ENCODE peak calls at places on chromosome 7, in ten cellular contexts. R, A, J, W, D, O, U, E, B and I are unnamed samples.

GRCh38 chr7:82566752-82567151 is 123.2 kb upstream of the CACNA2D1 start:
- DNase-seq in R (no peak), A (peak), J (no peak), W (no peak), D (no peak), O (no peak), U (no peak), E (no peak), B (no peak), I (no peak)

GRCh38 chr7:14835399-14835798 is 67.2 kb downstream of the DGKB start:
- DNase-seq in R (no peak), A (no peak), J (no peak), W (no peak), D (no peak), O (no peak), U (peak), E (no peak), B (no peak), I (no peak)

GRCh38 chr7:30166155-30166840 is 31.5 kb downstream of the MTURN start:
- DNase-seq in R (no peak), A (no peak), J (no peak), W (no peak), D (peak), O (no peak), U (no peak), E (peak), B (no peak), I (no peak)

GRCh38 chr7:132422502-132423101 is 153.7 kb downstream of the PLXNA4 start:
- DNase-seq in R (no peak), A (peak), J (no peak), W (peak), D (no peak), O (no peak), U (no peak), E (peak), B (no peak), I (peak)

GRCh38 chr7:43522406-43523156 is 60.3 kb upstream of the STK17A start:
- DNase-seq in R (peak), A (peak), J (no peak), W (peak), D (no peak), O (no peak), U (no peak), E (no peak), B (no peak), I (no peak)

GRCh38 chr7:74256446-74257408 is 2.5 kb upstream of the RFC2 start:
- DNase-seq in R (peak), A (no peak), J (no peak), W (peak), D (no peak), O (no peak), U (no peak), E (no peak), B (no peak), I (peak)

GRCh38 chr7:30335763-30336487 is 51.5 kb downstream of the ZNRF2 start:
- DNase-seq in R (no peak), A (no peak), J (no peak), W (no peak), D (no peak), O (no peak), U (no peak), E (no peak), B (no peak), I (peak)

GRCh38 chr7:113161050-113161449 is 42.7 kb upstream of the SMIM30 start:
- DNase-seq in R (no peak), A (no peak), J (no peak), W (no peak), D (no peak), O (no peak), U (no peak), E (no peak), B (no peak), I (no peak)

GRCh38 chr7:155184923-155185322 is 112.8 kb upstream of the INSIG1 start:
- DNase-seq in R (no peak), A (no peak), J (no peak), W (no peak), D (no peak), O (peak), U (no peak), E (no peak), B (no peak), I (no peak)

GRCh38 chr7:107045195-107045960 is 873 bp downstream of the PRKAR2B start:
- DNase-seq in R (no peak), A (no peak), J (no peak), W (no peak), D (no peak), O (peak), U (peak), E (no peak), B (no peak), I (no peak)

GRCh38 chr7:92179393-92179924 is 517 bp upstream of the LRRD1 start:
- DNase-seq in R (no peak), A (no peak), J (no peak), W (no peak), D (no peak), O (peak), U (no peak), E (no peak), B (no peak), I (peak)

GRCh38 chr7:35253680-35254495 is at the start of gene TBX20:
- DNase-seq in R (no peak), A (peak), J (no peak), W (peak), D (no peak), O (peak), U (peak), E (peak), B (peak), I (peak)

GRCh38 chr7:121605297-121605640 is 209.2 kb upstream of the FAM3C start:
- DNase-seq in R (no peak), A (no peak), J (peak), W (peak), D (no peak), O (no peak), U (peak), E (peak), B (no peak), I (peak)

GRCh38 chr7:82250598-82250997 is 193.0 kb downstream of the CACNA2D1 start:
- DNase-seq in R (no peak), A (no peak), J (no peak), W (no peak), D (no peak), O (no peak), U (no peak), E (no peak), B (no peak), I (no peak)

GRCh38 chr7:96016056-96016455 is 243.7 kb downstream of the DYNC1I1 start:
- DNase-seq in R (no peak), A (no peak), J (no peak), W (no peak), D (no peak), O (no peak), U (no peak), E (no peak), B (no peak), I (no peak)

GRCh38 chr7:101164071-101164840 is 1.1 kb downstream of the VGF start:
- DNase-seq in R (no peak), A (peak), J (no peak), W (peak), D (no peak), O (peak), U (peak), E (peak), B (no peak), I (peak)

GRCh38 chr7:13886356-13886755 is 103.1 kb downstream of the ETV1 start:
- DNase-seq in R (no peak), A (no peak), J (no peak), W (no peak), D (no peak), O (no peak), U (no peak), E (no peak), B (no peak), I (no peak)

GRCh38 chr7:6658618-6659345 is 21.7 kb downstream of the ZNF316 start:
- DNase-seq in R (no peak), A (no peak), J (no peak), W (no peak), D (no peak), O (peak), U (no peak), E (no peak), B (no peak), I (peak)

GRCh38 chr7:128100225-128100948 is 69.2 kb upstream of the LRRC4 start:
- DNase-seq in R (no peak), A (no peak), J (no peak), W (no peak), D (no peak), O (no peak), U (no peak), E (no peak), B (no peak), I (no peak)

GRCh38 chr7:71775648-71776047 is 636.5 kb downstream of the CALN1 start:
- DNase-seq in R (no peak), A (peak), J (no peak), W (no peak), D (no peak), O (no peak), U (no peak), E (no peak), B (no peak), I (no peak)

GRCh38 chr7:80542398-80542797 is 30.5 kb upstream of the GNAT3 start:
- DNase-seq in R (peak), A (no peak), J (no peak), W (peak), D (no peak), O (no peak), U (no peak), E (no peak), B (peak), I (peak)

GRCh38 chr7:155230169-155230593 is 67.5 kb upstream of the INSIG1 start:
- DNase-seq in R (peak), A (peak), J (peak), W (peak), D (peak), O (peak), U (no peak), E (peak), B (peak), I (peak)

GRCh38 chr7:139774376-139774775 is 3.4 kb downstream of the HIPK2 start:
- DNase-seq in R (peak), A (no peak), J (no peak), W (peak), D (no peak), O (no peak), U (no peak), E (no peak), B (no peak), I (peak)

GRCh38 chr7:76358053-76358477 is 726 bp downstream of the YWHAG start:
- DNase-seq in R (no peak), A (peak), J (no peak), W (peak), D (peak), O (peak), U (no peak), E (peak), B (no peak), I (peak)

GRCh38 chr7:134818568-134819345 is 39.3 kb downstream of the CALD1 start:
- DNase-seq in R (no peak), A (no peak), J (no peak), W (peak), D (no peak), O (no peak), U (no peak), E (no peak), B (no peak), I (no peak)

GRCh38 chr7:156163747-156164146 is 351.5 kb upstream of the SHH start:
- DNase-seq in R (no peak), A (no peak), J (no peak), W (no peak), D (no peak), O (peak), U (no peak), E (no peak), B (no peak), I (no peak)

GRCh38 chr7:30815016-30815854 is 44.0 kb downstream of the MINDY4 start:
- DNase-seq in R (no peak), A (peak), J (no peak), W (peak), D (no peak), O (no peak), U (no peak), E (no peak), B (no peak), I (no peak)

GRCh38 chr7:8325067-8325466 is 63.1 kb upstream of the ICA1 start:
- DNase-seq in R (no peak), A (no peak), J (no peak), W (no peak), D (no peak), O (no peak), U (no peak), E (no peak), B (no peak), I (no peak)

GRCh38 chr7:22900784-22901183 is 78.1 kb upstream of the TOMM7 start:
- DNase-seq in R (no peak), A (no peak), J (no peak), W (no peak), D (no peak), O (no peak), U (no peak), E (no peak), B (no peak), I (no peak)

GRCh38 chr7:27032843-27033242 is 63.0 kb downstream of the HOXA1 start:
- DNase-seq in R (no peak), A (no peak), J (no peak), W (peak), D (no peak), O (no peak), U (peak), E (no peak), B (no peak), I (peak)

GRCh38 chr7:135160098-135160857 is 10.2 kb downstream of the CYREN start:
- DNase-seq in R (no peak), A (no peak), J (no peak), W (peak), D (no peak), O (no peak), U (no peak), E (no peak), B (no peak), I (peak)

GRCh38 chr7:82410461-82410860 is 33.1 kb downstream of the CACNA2D1 start:
- DNase-seq in R (no peak), A (no peak), J (no peak), W (no peak), D (peak), O (no peak), U (peak), E (no peak), B (no peak), I (no peak)

GRCh38 chr7:114783413-114783812 is 138.5 kb upstream of the MDFIC start:
- DNase-seq in R (no peak), A (no peak), J (no peak), W (no peak), D (no peak), O (no peak), U (no peak), E (no peak), B (no peak), I (no peak)

GRCh38 chr7:38257350-38257677 is 16.1 kb downstream of the TARP start:
- DNase-seq in R (no peak), A (no peak), J (no peak), W (no peak), D (no peak), O (no peak), U (no peak), E (no peak), B (no peak), I (no peak)

GRCh38 chr7:102991540-102992214 is 78.9 kb downstream of the LRRC17 start:
- DNase-seq in R (peak), A (peak), J (peak), W (peak), D (peak), O (no peak), U (no peak), E (peak), B (peak), I (peak)

GRCh38 chr7:1889556-1890181 is 219.6 kb downstream of the ELFN1 start:
- DNase-seq in R (no peak), A (peak), J (no peak), W (peak), D (no peak), O (no peak), U (no peak), E (no peak), B (no peak), I (peak)

GRCh38 chr7:104007614-104008013 is 18.2 kb upstream of the RELN start:
- DNase-seq in R (no peak), A (no peak), J (no peak), W (no peak), D (no peak), O (no peak), U (no peak), E (no peak), B (no peak), I (no peak)

GRCh38 chr7:122301858-122302745 is 2.4 kb downstream of the FEZF1 start:
- DNase-seq in R (no peak), A (peak), J (no peak), W (no peak), D (no peak), O (peak), U (no peak), E (peak), B (no peak), I (no peak)

GRCh38 chr7:416761-417624 is 102.7 kb downstream of the PDGFA start:
- DNase-seq in R (no peak), A (no peak), J (no peak), W (no peak), D (no peak), O (peak), U (no peak), E (no peak), B (no peak), I (no peak)

GRCh38 chr7:4861673-4862072 is at the start of gene PAPOLB:
- DNase-seq in R (no peak), A (no peak), J (no peak), W (no peak), D (no peak), O (no peak), U (no peak), E (no peak), B (no peak), I (no peak)
- H3K4me3 ChIP-seq in R (peak), A (no peak), J (no peak), W (no peak), D (peak), O (peak), U (no peak), E (no peak), B (no peak), I (peak)

DNA sequence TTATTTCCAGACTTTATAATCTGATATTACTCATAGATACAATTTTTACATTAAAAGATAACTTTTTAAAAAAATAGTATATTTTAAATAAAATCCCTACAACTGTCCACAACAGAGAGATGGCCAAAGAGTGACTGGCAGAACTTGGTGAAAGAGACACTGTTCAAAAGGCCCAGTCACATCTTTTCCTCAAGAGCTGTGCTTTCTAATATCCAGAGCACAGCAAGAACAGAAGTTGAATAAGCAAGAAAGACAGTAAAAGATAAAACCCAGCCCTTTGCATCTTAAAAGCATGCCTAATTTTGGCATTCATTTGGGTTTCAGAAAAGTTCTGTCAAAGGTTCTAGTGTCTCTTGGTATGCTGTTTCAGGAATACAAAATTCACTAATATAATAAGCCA is 6.9 kb downstream of the WASL start:
- DNase-seq in R (no peak), A (no peak), J (no peak), W (no peak), D (no peak), O (no peak), U (no peak), E (no peak), B (no peak), I (no peak)
- H3K4me3 ChIP-seq in R (no peak), A (no peak), J (no peak), W (no peak), D (no peak), O (no peak), U (no peak), E (no peak), B (no peak), I (no peak)

GRCh38 chr7:138460649-138461607 is 869 bp downstream of the TRIM24 start:
- DNase-seq in R (no peak), A (peak), J (no peak), W (peak), D (peak), O (peak), U (peak), E (peak), B (peak), I (peak)

GRCh38 chr7:138460176-138460648 is at the start of gene TRIM24:
- DNase-seq in R (no peak), A (peak), J (no peak), W (no peak), D (no peak), O (no peak), U (no peak), E (no peak), B (peak), I (peak)

GRCh38 chr7:138456220-138456619 is 3.8 kb upstream of the TRIM24 start:
- DNase-seq in R (no peak), A (no peak), J (no peak), W (no peak), D (no peak), O (peak), U (no peak), E (no peak), B (no peak), I (no peak)

GRCh38 chr7:138459300-138460175 is 521 bp upstream of the TRIM24 start:
- DNase-seq in R (peak), A (no peak), J (peak), W (peak), D (peak), O (peak), U (peak), E (peak), B (peak), I (peak)

DNA sequence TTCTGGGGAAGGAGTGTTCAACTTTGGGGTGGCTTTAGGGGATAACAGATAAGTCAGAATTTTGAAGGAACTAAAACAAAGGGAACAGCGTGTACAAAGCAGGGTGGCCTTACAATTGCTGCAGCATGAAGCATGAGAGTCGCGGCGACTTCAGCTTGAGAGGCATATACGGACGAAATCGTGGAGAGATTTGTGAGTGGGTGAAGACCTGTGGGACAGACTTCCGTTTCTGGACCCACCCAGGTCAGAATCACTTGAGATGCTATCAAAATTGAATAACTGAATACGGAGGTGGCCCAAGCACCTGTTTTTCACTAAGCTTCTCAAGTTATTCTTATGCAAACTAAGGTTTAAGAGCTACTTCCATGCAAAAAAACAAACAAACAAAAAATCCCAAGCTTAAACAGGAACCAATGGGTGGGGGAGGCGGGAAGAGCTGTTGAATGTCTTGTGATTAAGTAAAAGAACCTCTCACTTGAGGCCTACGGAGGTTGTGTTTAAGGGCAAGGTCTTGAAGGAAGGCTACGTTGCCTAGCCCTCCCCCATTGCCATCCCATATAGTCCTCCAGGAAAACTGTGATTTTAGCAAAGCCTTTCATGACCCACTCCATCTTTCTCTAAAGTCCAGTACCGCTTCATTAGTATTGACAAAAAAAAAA is 1.4 kb upstream of the TRIM24 start:
- DNase-seq in R (no peak), A (no peak), J (no peak), W (no peak), D (no peak), O (peak), U (no peak), E (no peak), B (no peak), I (no peak)
- H3K4me3 ChIP-seq in R (no peak), A (no peak), J (no peak), W (peak), D (no peak), O (peak), U (peak), E (no peak), B (no peak), I (no peak)

DNA sequence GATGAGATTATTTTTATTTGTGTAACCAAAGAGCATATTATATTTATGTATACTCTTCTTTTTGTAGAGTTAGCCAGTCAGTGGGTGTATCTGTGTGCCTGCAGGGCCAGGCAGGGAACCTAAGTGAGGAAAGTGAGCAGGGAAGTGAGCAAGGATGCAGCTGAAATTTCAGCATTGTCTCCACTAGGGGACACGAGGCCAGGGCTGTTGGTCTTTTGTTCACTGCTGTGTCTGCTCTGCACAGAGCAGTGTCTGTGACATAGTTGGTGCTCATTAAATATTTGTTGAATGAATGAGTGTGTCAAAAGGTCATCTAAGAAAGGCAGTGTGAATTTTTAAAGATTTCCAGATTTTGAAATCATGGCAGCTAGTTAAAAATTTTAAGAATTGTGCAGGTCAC is 51.8 kb downstream of the SUGCT start:
- DNase-seq in R (no peak), A (no peak), J (peak), W (no peak), D (no peak), O (peak), U (no peak), E (no peak), B (no peak), I (no peak)
- H3K4me3 ChIP-seq in R (no peak), A (no peak), J (no peak), W (no peak), D (no peak), O (no peak), U (no peak), E (no peak), B (no peak), I (no peak)

DNA sequence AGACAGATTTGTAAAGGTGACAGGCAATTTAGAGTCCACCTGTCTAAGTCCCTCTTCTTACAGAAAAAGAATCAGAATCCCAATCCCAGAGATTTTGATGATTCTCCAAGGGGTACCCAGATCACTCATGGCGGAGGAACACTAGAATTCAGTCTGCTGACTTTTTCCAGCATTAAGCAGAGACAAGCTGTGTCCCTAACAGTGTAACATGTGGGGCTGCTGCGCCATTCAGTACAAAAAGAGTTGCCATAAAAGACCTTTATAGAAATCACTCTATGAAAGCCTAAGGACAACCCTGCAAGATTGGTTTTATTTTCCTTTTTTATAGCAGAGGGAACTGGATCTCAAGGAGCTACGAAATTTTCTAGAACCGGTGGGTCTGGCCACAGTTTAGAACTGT is 576 bp downstream of the GIMAP7 start:
- DNase-seq in R (no peak), A (no peak), J (no peak), W (no peak), D (no peak), O (no peak), U (no peak), E (no peak), B (no peak), I (no peak)
- H3K4me3 ChIP-seq in R (no peak), A (no peak), J (no peak), W (no peak), D (peak), O (no peak), U (no peak), E (no peak), B (no peak), I (no peak)